ENCODE peak calls at places on chromosomes 6 and 20, in seven cellular contexts. Y is GM12878, C is HCT116, A is SK-N-SH, E is HepG2, B is K562, T is H1. L is an unnamed sample.

GRCh38 chr6:163036251-163036650 is 308.5 kb downstream of the PACRG start:
- DNase-seq in Y (no peak), C (no peak), A (no peak), E (no peak), B (no peak), T (no peak), L (no peak)

GRCh38 chr6:41654433-41655020 is 16.3 kb downstream of the MDFI start:
- DNase-seq in Y (no peak), C (no peak), A (no peak), E (no peak), B (no peak), T (no peak), L (no peak)

GRCh38 chr6:170135041-170135440 is 155.8 kb downstream of the DLL1 start:
- DNase-seq in Y (no peak), C (no peak), A (no peak), E (no peak), B (no peak), T (no peak), L (no peak)

GRCh38 chr20:8583209-8584106 is 451.4 kb downstream of the PLCB1 start:
- DNase-seq in Y (no peak), C (no peak), A (no peak), E (peak; percentile 73), B (no peak), T (no peak), L (no peak)

GRCh38 chr6:57040011-57040410 is 6.5 kb upstream of the KIAA1586 start:
- DNase-seq in Y (no peak), C (peak; percentile 19), A (peak; percentile 19), E (no peak), B (no peak), T (no peak), L (no peak)

GRCh38 chr20:3045042-3045815 is 623 bp upstream of the MRPS26 start:
- DNase-seq in Y (no peak), C (no peak), A (peak; percentile 91), E (no peak), B (peak; percentile 16), T (no peak), L (no peak)

GRCh38 chr6:14713008-14713452 is 532.8 kb upstream of the JARID2 start:
- DNase-seq in Y (no peak), C (no peak), A (no peak), E (no peak), B (peak; percentile 33), T (no peak), L (no peak)

GRCh38 chr6:157989541-157990289 is 8.1 kb downstream of the SYNJ2 start:
- DNase-seq in Y (no peak), C (no peak), A (peak; percentile 79), E (no peak), B (peak; percentile 53), T (no peak), L (no peak)

GRCh38 chr6:144217797-144218196 is 67.3 kb upstream of the UTRN start:
- DNase-seq in Y (no peak), C (no peak), A (no peak), E (no peak), B (no peak), T (no peak), L (no peak)

GRCh38 chr6:40894962-40895799 is 143.8 kb downstream of the UNC5CL start:
- DNase-seq in Y (no peak), C (peak; percentile 40), A (peak; percentile 36), E (peak; percentile 43), B (peak; percentile 57), T (peak; percentile 46), L (peak; percentile 52)

GRCh38 chr20:62122659-62123449 is 579 bp downstream of the LSM14B start:
- DNase-seq in Y (no peak), C (no peak), A (peak; percentile 78), E (no peak), B (peak; percentile 82), T (no peak), L (no peak)

GRCh38 chr6:138593100-138593877 is 94.0 kb upstream of the NHSL1 start:
- DNase-seq in Y (peak; percentile 86), C (peak; percentile 64), A (no peak), E (peak; percentile 92), B (no peak), T (no peak), L (peak; percentile 42)

GRCh38 chr20:19009071-19009688 is 195.6 kb downstream of the SCP2D1 start:
- DNase-seq in Y (no peak), C (no peak), A (no peak), E (no peak), B (no peak), T (no peak), L (no peak)

GRCh38 chr6:136812174-136812573 is 10.2 kb upstream of the PEX7 start:
- DNase-seq in Y (no peak), C (no peak), A (no peak), E (no peak), B (no peak), T (no peak), L (no peak)

GRCh38 chr20:47400685-47401084 is 44.2 kb upstream of the ZMYND8 start:
- DNase-seq in Y (no peak), C (no peak), A (peak; percentile 34), E (no peak), B (peak; percentile 93), T (no peak), L (no peak)

GRCh38 chr20:41329435-41330342 is 10.9 kb upstream of the LPIN3 start:
- DNase-seq in Y (no peak), C (peak; percentile 26), A (no peak), E (peak; percentile 82), B (no peak), T (no peak), L (no peak)

GRCh38 chr20:51198876-51199523 is 176.1 kb upstream of the KCNG1 start:
- DNase-seq in Y (no peak), C (no peak), A (no peak), E (no peak), B (no peak), T (no peak), L (no peak)

GRCh38 chr20:25025986-25026605 is 31.8 kb downstream of the ACSS1 start:
- DNase-seq in Y (no peak), C (no peak), A (no peak), E (no peak), B (no peak), T (no peak), L (no peak)

GRCh38 chr6:96212076-96212475 is 196.3 kb downstream of the FUT9 start:
- DNase-seq in Y (no peak), C (no peak), A (no peak), E (no peak), B (no peak), T (no peak), L (no peak)

GRCh38 chr20:47317127-47317895 is 39.2 kb downstream of the ZMYND8 start:
- DNase-seq in Y (no peak), C (peak; percentile 87), A (no peak), E (peak; percentile 56), B (peak; percentile 76), T (no peak), L (peak; percentile 77)

GRCh38 chr20:57089701-57090144 is 176.7 kb downstream of the BMP7 start:
- DNase-seq in Y (no peak), C (peak; percentile 34), A (peak; percentile 92), E (peak; percentile 63), B (peak; percentile 82), T (peak; percentile 43), L (peak; percentile 48)

GRCh38 chr6:137571854-137572253 is 77.7 kb upstream of the OLIG3 start:
- DNase-seq in Y (no peak), C (peak; percentile 59), A (peak; percentile 13), E (peak; percentile 54), B (peak; percentile 61), T (no peak), L (no peak)

GRCh38 chr20:10436053-10436699 is 1.1 kb downstream of the SLX4IP start:
- DNase-seq in Y (no peak), C (no peak), A (no peak), E (no peak), B (no peak), T (no peak), L (no peak)
- H3K4me3 ChIP-seq in Y (peak overlapping the region; percentile 97), C (peak overlapping the region; percentile 63), A (peak overlapping the region; percentile 99), E (peak overlapping the region; percentile 91), B (peak overlapping the region; percentile 73), T (no peak overlapping the region), L (peak overlapping the region; percentile 62)

DNA sequence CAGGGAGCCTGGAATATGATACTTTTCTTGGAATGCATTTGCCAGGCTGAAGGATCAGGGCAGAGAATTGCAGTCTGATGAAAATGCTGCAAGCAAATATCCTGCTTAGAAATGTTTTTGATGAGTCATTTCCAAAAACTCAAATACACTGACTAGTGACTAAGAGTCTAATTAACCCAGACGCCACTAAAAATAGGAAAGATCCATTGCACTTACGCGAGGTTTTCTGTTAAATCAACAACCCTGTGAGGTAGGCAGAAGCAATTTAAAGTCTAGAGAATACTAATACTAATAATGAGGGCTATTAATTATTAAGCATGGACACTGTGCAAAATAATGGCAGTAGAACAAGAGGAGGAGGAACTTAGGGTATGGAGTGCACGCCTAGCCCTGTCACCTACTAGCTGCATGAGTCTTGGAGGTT is 130.1 kb upstream of the DOK5 start:
- DNase-seq in Y (peak; percentile 33), C (peak; percentile 7), A (no peak), E (no peak), B (no peak), T (no peak), L (no peak)
- H3K9ac ChIP-seq in Y (no peak overlapping the region), C (no peak overlapping the region), A (peak overlapping the region; percentile 46), E (no peak overlapping the region), B (no peak overlapping the region), T (no peak overlapping the region), L (no peak overlapping the region)

GRCh38 chr20:16069416-16070010 is 503.7 kb downstream of the KIF16B start:
- DNase-seq in Y (peak; percentile 43), C (no peak), A (no peak), E (no peak), B (no peak), T (no peak), L (no peak)
- TF ChIP-seq YY1 in Y (peak; percentile 19), C (no peak), A (no peak), E (no peak), B (no peak), T (no peak), L (no peak)

GRCh38 chr6:120010075-120010474 is 660.5 kb upstream of the MAN1A1 start:
- DNase-seq in Y (no peak), C (no peak), A (no peak), E (no peak), B (no peak), T (no peak), L (no peak)

GRCh38 chr6:120005292-120005976 is 655.9 kb upstream of the MAN1A1 start:
- DNase-seq in Y (no peak), C (no peak), A (peak; percentile 25), E (peak; percentile 92), B (no peak), T (no peak), L (no peak)
- H3K4me3 ChIP-seq in Y (no peak overlapping the region), C (no peak overlapping the region), A (peak overlapping the region; percentile 52), E (peak overlapping the region; percentile 74), B (peak overlapping the region; percentile 17), T (no peak overlapping the region), L (no peak overlapping the region)